ENCODE peak calls at places on chromosome 9, in nine cellular contexts. Y, G, T, S, Z, K, A, D and M are unnamed samples.

GRCh38 chr9:91423785-91424402 is at the start of gene NFIL3:
- DNase-seq in T (peak; percentile 14), Z (peak; percentile 92), G (peak; percentile 75), D (peak; percentile 73), Y (peak; percentile 69), A (peak; percentile 62), K (peak; percentile 86), S (no peak), M (peak; percentile 67)

GRCh38 chr9:94921072-94921471 is 194.6 kb downstream of the AOPEP start:
- DNase-seq in K (no peak), Y (no peak), D (no peak), G (peak; percentile 56), Z (no peak), S (no peak), A (no peak), T (no peak), M (no peak)

GRCh38 chr9:4665357-4665756 is 923 bp downstream of the SPATA6L start:
- DNase-seq in A (no peak), S (no peak), K (no peak), Y (no peak), T (no peak), D (no peak), Z (no peak), G (no peak), M (peak; percentile 36)

GRCh38 chr9:127078336-127078735 is 44.1 kb downstream of the ANGPTL2 start:
- DNase-seq in S (no peak), Z (no peak), K (no peak), G (no peak), T (no peak), A (no peak), Y (no peak), D (no peak), M (no peak)

GRCh38 chr9:111984075-111984802 is 87.6 kb downstream of the UGCG start:
- DNase-seq in S (no peak), A (no peak), D (no peak), Z (peak; percentile 41), K (no peak), T (no peak), Y (no peak), G (no peak), M (no peak)

GRCh38 chr9:133506653-133507038 is 18.1 kb downstream of the MYMK start:
- DNase-seq in D (no peak), S (peak; percentile 19), Y (no peak), Z (peak; percentile 64), G (peak; percentile 85), T (no peak), A (no peak), K (no peak), M (no peak)

GRCh38 chr9:77663754-77664153 is 15.6 kb upstream of the GNA14 start:
- DNase-seq in S (no peak), T (no peak), G (peak; percentile 65), Y (no peak), K (no peak), Z (no peak), A (no peak), D (no peak), M (peak; percentile 21)

GRCh38 chr9:93674580-93675335 is 98.4 kb downstream of the PHF2 start:
- DNase-seq in G (no peak), Y (no peak), D (no peak), K (peak; percentile 3), A (no peak), S (no peak), T (no peak), Z (peak; percentile 66), M (no peak)

GRCh38 chr9:128297221-128297773 is 21.2 kb downstream of the SWI5 start:
- DNase-seq in S (no peak), G (no peak), T (no peak), Z (no peak), D (no peak), A (no peak), K (no peak), Y (no peak), M (no peak)

GRCh38 chr9:33233659-33234335 is 6.2 kb upstream of the SPINK4 start:
- DNase-seq in Z (no peak), K (peak; percentile 32), D (no peak), G (peak; percentile 97), Y (no peak), S (peak; percentile 67), A (peak; percentile 37), T (no peak), M (peak; percentile 36)

GRCh38 chr9:135736265-135736978 is 34.4 kb downstream of the KCNT1 start:
- DNase-seq in S (no peak), Z (no peak), G (no peak), A (no peak), K (no peak), D (no peak), Y (no peak), T (no peak), M (no peak)

GRCh38 chr9:69758981-69759477 is 782 bp downstream of the PTAR1 start:
- DNase-seq in S (no peak), Z (no peak), A (no peak), G (no peak), K (no peak), Y (no peak), D (no peak), T (no peak), M (no peak)

GRCh38 chr9:126293522-126293889 is 33.1 kb upstream of the MVB12B start:
- DNase-seq in A (no peak), S (no peak), Y (no peak), G (no peak), T (no peak), D (no peak), K (peak; percentile 34), Z (no peak), M (no peak)

GRCh38 chr9:87267701-87268100 is 230.0 kb upstream of the DAPK1 start:
- DNase-seq in S (no peak), K (no peak), D (no peak), Z (no peak), Y (no peak), T (no peak), G (no peak), A (no peak), M (no peak)

GRCh38 chr9:101738566-101739183 is at the start of gene GRIN3A:
- DNase-seq in S (no peak), Y (no peak), T (no peak), K (peak; percentile 13), G (no peak), A (peak; percentile 69), Z (peak; percentile 94), D (peak; percentile 33), M (no peak)

GRCh38 chr9:115651456-115651855 is 502.1 kb upstream of the PAPPA start:
- DNase-seq in D (no peak), Y (no peak), G (no peak), T (no peak), S (no peak), Z (no peak), A (no peak), K (no peak), M (no peak)

GRCh38 chr9:120949290-120949689 is 22.7 kb upstream of the TRAF1 start:
- DNase-seq in Y (no peak), D (no peak), K (no peak), A (no peak), Z (no peak), S (no peak), T (no peak), G (no peak), M (no peak)

GRCh38 chr9:89367726-89368437 is 49.6 kb downstream of the SECISBP2 start:
- DNase-seq in G (no peak), D (no peak), A (no peak), Z (peak; percentile 60), K (no peak), Y (no peak), T (no peak), S (no peak), M (no peak)

GRCh38 chr9:121288874-121289553 is 21.1 kb downstream of the GSN start:
- DNase-seq in G (no peak), S (no peak), T (no peak), D (peak; percentile 81), K (no peak), Z (peak; percentile 94), Y (no peak), A (no peak), M (no peak)

GRCh38 chr9:2291980-2292704 is 277.0 kb downstream of the SMARCA2 start:
- DNase-seq in D (no peak), S (no peak), Z (no peak), G (peak; percentile 55), A (peak; percentile 88), T (no peak), K (no peak), Y (no peak), M (peak; percentile 98)

GRCh38 chr9:133930046-133931015 is 61.8 kb downstream of the VAV2 start:
- DNase-seq in Y (no peak), Z (no peak), D (no peak), S (no peak), K (no peak), T (no peak), A (no peak), G (no peak), M (no peak)

GRCh38 chr9:125366676-125367075 is 105.0 kb downstream of the GAPVD1 start:
- DNase-seq in A (no peak), G (no peak), Y (no peak), S (no peak), D (no peak), K (no peak), T (no peak), Z (no peak), M (no peak)

GRCh38 chr9:131240047-131240921 is 36.0 kb downstream of the FAM78A start:
- DNase-seq in K (no peak), S (no peak), A (no peak), G (no peak), Z (peak; percentile 51), T (no peak), Y (no peak), D (no peak), M (no peak)

GRCh38 chr9:130448035-130448624 is 3.4 kb downstream of the ASS1 start:
- DNase-seq in A (no peak), S (no peak), Z (no peak), Y (no peak), G (no peak), D (no peak), K (peak; percentile 68), T (no peak), M (no peak)

GRCh38 chr9:87249029-87249428 is 248.6 kb upstream of the DAPK1 start:
- DNase-seq in A (peak; percentile 7), D (no peak), G (no peak), Z (no peak), Y (no peak), T (no peak), K (no peak), S (no peak), M (no peak)

GRCh38 chr9:100058699-100059579 is 39.9 kb downstream of the ERP44 start:
- DNase-seq in D (no peak), K (no peak), T (no peak), S (no peak), Y (no peak), Z (no peak), A (no peak), G (no peak), M (no peak)

GRCh38 chr9:94741856-94742255 is 15.4 kb downstream of the AOPEP start:
- DNase-seq in T (no peak), D (no peak), Z (no peak), G (no peak), A (no peak), S (no peak), K (no peak), Y (no peak), M (no peak)

GRCh38 chr9:22446950-22447606 is 454 bp downstream of the DMRTA1 start:
- DNase-seq in K (peak; percentile 63), G (peak; percentile 72), Y (peak; percentile 28), D (peak; percentile 67), S (no peak), A (peak; percentile 64), Z (peak; percentile 90), T (no peak), M (peak; percentile 41)

GRCh38 chr9:81492710-81493447 is 196.5 kb downstream of the TLE1 start:
- DNase-seq in K (no peak), S (peak; percentile 98), G (peak; percentile 90), Z (no peak), A (no peak), Y (no peak), D (no peak), T (no peak), M (no peak)